ENCODE peak calls at places on chromosomes 7 and 10, in five cellular contexts. F, U, N, B and Y are unnamed samples.

GRCh38 chr7:106841896-106842390 is 23.1 kb upstream of the PIK3CG start:
- DNase-seq in N (peak), U (no peak), F (no peak), B (no peak), Y (no peak)

GRCh38 chr10:49512121-49512809 is 26.7 kb downstream of the ERCC6 start:
- DNase-seq in N (peak), U (no peak), B (peak), F (peak), Y (no peak)

GRCh38 chr7:31432166-31432565 is 81.7 kb upstream of the ITPRID1 start:
- DNase-seq in N (no peak), B (no peak), U (no peak), F (no peak), Y (no peak)

GRCh38 chr7:130486114-130486962 is 5.5 kb upstream of the MEST start:
- DNase-seq in F (peak), N (no peak), U (peak), B (no peak), Y (peak)

GRCh38 chr10:95560288-95561199 is 627 bp downstream of the SORBS1 start:
- DNase-seq in U (peak), F (peak), N (no peak), B (no peak), Y (peak)

GRCh38 chr10:89278034-89278535 is 23.8 kb upstream of the IFIT2 start:
- DNase-seq in B (no peak), U (no peak), F (no peak), N (peak), Y (no peak)

GRCh38 chr7:148020679-148021078 is 569.9 kb upstream of the C7orf33 start:
- DNase-seq in N (no peak), F (no peak), U (no peak), B (no peak), Y (no peak)

GRCh38 chr7:93165447-93165846 is 17.3 kb upstream of the SAMD9L start:
- DNase-seq in N (no peak), F (no peak), U (peak), B (no peak), Y (no peak)

GRCh38 chr7:74502216-74502891 is 48.6 kb downstream of the GTF2IRD1 start:
- DNase-seq in F (no peak), B (no peak), U (no peak), N (no peak), Y (no peak)

GRCh38 chr7:53437336-53437735 is 401.9 kb downstream of the POM121L12 start:
- DNase-seq in N (peak), F (no peak), U (no peak), B (no peak), Y (no peak)

GRCh38 chr7:78197447-78197846 is 398.9 kb downstream of the PHTF2 start:
- DNase-seq in B (no peak), N (peak), U (no peak), F (no peak), Y (no peak)

GRCh38 chr7:136923111-136923510 is 54.7 kb downstream of the CHRM2 start:
- DNase-seq in B (no peak), U (no peak), N (no peak), F (no peak), Y (no peak)

GRCh38 chr7:48384180-48384752 is 213.0 kb downstream of the ABCA13 start:
- DNase-seq in F (no peak), N (no peak), U (no peak), B (no peak), Y (no peak)

GRCh38 chr7:46932656-46933424 is 649.1 kb downstream of the TNS3 start:
- DNase-seq in N (peak), B (no peak), U (no peak), F (no peak), Y (no peak)

GRCh38 chr7:140635821-140636220 is 4.8 kb downstream of the DENND2A start:
- DNase-seq in N (no peak), B (no peak), F (no peak), U (no peak), Y (no peak)

GRCh38 chr7:12422449-12423320 is 19.0 kb upstream of the VWDE start:
- DNase-seq in N (no peak), U (no peak), F (no peak), B (no peak), Y (no peak)

GRCh38 chr10:80425901-80426300 is 17.6 kb downstream of the PRXL2A start:
- DNase-seq in U (no peak), N (no peak), B (no peak), F (no peak), Y (no peak)

GRCh38 chr10:71128311-71129010 is 83.9 kb upstream of the UNC5B start:
- DNase-seq in B (no peak), F (no peak), U (peak), N (peak), Y (no peak)

GRCh38 chr10:127151981-127152699 is 44.3 kb downstream of the INSYN2A start:
- DNase-seq in F (no peak), N (peak), B (no peak), U (no peak), Y (no peak)